ENCODE peak calls at places on chromosomes 5 and 9, in eight cellular contexts. S, Q, G, O, R, L, P and T are unnamed samples.

GRCh38 chr5:132747064-132747692 is at the start of gene CCNI2:
- DNase-seq in Q (no peak), S (no peak), R (no peak), L (peak; percentile 66), O (no peak), P (peak; percentile 80), G (peak; percentile 83), T (peak; percentile 51)

GRCh38 chr5:78527054-78527884 is 121.3 kb downstream of the LHFPL2 start:
- DNase-seq in O (no peak), L (no peak), P (no peak), R (peak; percentile 52), G (peak; percentile 48), S (no peak), Q (no peak), T (peak; percentile 78)

GRCh38 chr9:23343226-23343625 is 482.8 kb downstream of the ELAVL2 start:
- DNase-seq in G (no peak), L (no peak), R (no peak), Q (no peak), P (no peak), O (no peak), S (no peak), T (no peak)

GRCh38 chr5:106072208-106072607 is 1598.5 kb downstream of the EFNA5 start:
- DNase-seq in R (no peak), G (no peak), Q (no peak), S (no peak), P (no peak), O (no peak), L (no peak), T (no peak)

GRCh38 chr9:2163231-2163885 is 148.2 kb downstream of the SMARCA2 start:
- DNase-seq in S (no peak), R (no peak), O (no peak), Q (no peak), G (no peak), P (no peak), L (no peak), T (no peak)

GRCh38 chr5:45508155-45508554 is 188.0 kb downstream of the HCN1 start:
- DNase-seq in S (no peak), L (no peak), G (no peak), P (no peak), O (no peak), Q (no peak), R (no peak), T (no peak)

GRCh38 chr9:121759996-121760395 is 108.6 kb downstream of the DAB2IP start:
- DNase-seq in R (no peak), L (no peak), O (no peak), P (no peak), G (no peak), Q (no peak), S (no peak), T (no peak)

GRCh38 chr9:28808042-28808441 is 1234.8 kb upstream of the C9orf72 start:
- DNase-seq in Q (no peak), R (peak; percentile 72), G (no peak), S (no peak), O (no peak), L (no peak), P (no peak), T (no peak)

GRCh38 chr9:125989090-125989501 is 241.9 kb downstream of the PBX3 start:
- DNase-seq in P (peak; percentile 39), R (no peak), S (no peak), Q (no peak), O (no peak), L (no peak), G (peak; percentile 35), T (no peak)

GRCh38 chr5:149651686-149652085 is 70.4 kb downstream of the ARHGEF37 start:
- DNase-seq in O (no peak), L (no peak), S (no peak), P (no peak), Q (no peak), G (no peak), R (no peak), T (no peak)

GRCh38 chr5:163807781-163808180 is 302.4 kb downstream of the MAT2B start:
- DNase-seq in O (peak; percentile 16), S (no peak), L (no peak), G (no peak), Q (no peak), P (no peak), R (no peak), T (no peak)

GRCh38 chr9:2657427-2657826 is 35.8 kb downstream of the VLDLR start:
- DNase-seq in P (no peak), Q (no peak), S (no peak), G (no peak), R (no peak), L (no peak), O (no peak), T (no peak)

GRCh38 chr5:71877511-71877910 is 158.4 kb downstream of the CARTPT start:
- DNase-seq in P (no peak), R (no peak), O (no peak), G (no peak), L (no peak), S (no peak), Q (no peak), T (no peak)

GRCh38 chr9:130995399-130995941 is 13.5 kb upstream of the LAMC3 start:
- DNase-seq in R (peak; percentile 28), Q (no peak), G (no peak), S (no peak), P (no peak), O (no peak), L (no peak), T (peak; percentile 62)

GRCh38 chr5:43973318-43973717 is 370.3 kb downstream of the NNT start:
- DNase-seq in L (no peak), Q (no peak), O (no peak), S (no peak), P (no peak), G (no peak), R (peak; percentile 11), T (no peak)

GRCh38 chr5:113242481-113243348 is 192.1 kb downstream of the TSSK1B start:
- DNase-seq in S (peak; percentile 82), Q (no peak), P (no peak), G (no peak), R (peak; percentile 36), O (no peak), L (no peak), T (no peak)

GRCh38 chr5:10760033-10760975 is 730 bp downstream of the DAP start:
- DNase-seq in P (no peak), G (no peak), R (peak; percentile 84), S (no peak), Q (no peak), L (peak; percentile 78), O (no peak), T (peak; percentile 70)

GRCh38 chr9:135615666-135616620 is 23.4 kb downstream of the GLT6D1 start:
- DNase-seq in S (no peak), P (peak; percentile 48), R (no peak), L (no peak), G (no peak), O (no peak), Q (no peak), T (no peak)
- TF ChIP-seq CTCF in S (no peak), P (no peak), R (peak; percentile 24), L (no peak), G (no peak), O (no peak), Q (no peak), T (no peak)

GRCh38 chr9:96817973-96818372 is 36.3 kb downstream of the ZNF782 start:
- DNase-seq in L (no peak), G (no peak), P (no peak), S (no peak), R (no peak), O (no peak), Q (no peak), T (no peak)

GRCh38 chr9:96818535-96818934 is 35.8 kb downstream of the ZNF782 start:
- DNase-seq in O (no peak), Q (no peak), R (no peak), L (no peak), G (no peak), S (no peak), P (no peak), T (no peak)

GRCh38 chr9:96813607-96814006 is 35.7 kb upstream of the ZNF510 start:
- DNase-seq in O (no peak), G (no peak), P (no peak), S (no peak), R (no peak), Q (no peak), L (no peak), T (no peak)
- H3K9me3 ChIP-seq in O (peaks cover 52% of the 10 kb centered on the region), G (peaks cover 35% of the 10 kb centered on the region), P (no peaks in the 10 kb centered on the region), S (peaks cover 20% of the 10 kb centered on the region), R (peaks cover 41% of the 10 kb centered on the region), Q (peaks cover 87% of the 10 kb centered on the region), L (peaks cover 74% of the 10 kb centered on the region), T (peaks cover 6% of the 10 kb centered on the region)

GRCh38 chr5:124309241-124309977 is 437.0 kb downstream of the ZNF608 start:
- DNase-seq in P (no peak), O (no peak), G (no peak), R (no peak), L (no peak), Q (no peak), S (no peak), T (no peak)
- H3K4me3 ChIP-seq in P (no peak overlapping the region), O (no peak overlapping the region), G (no peak overlapping the region), R (no peak overlapping the region), L (no peak overlapping the region), Q (no peak overlapping the region), S (no peak overlapping the region), T (no peak overlapping the region)

DNA sequence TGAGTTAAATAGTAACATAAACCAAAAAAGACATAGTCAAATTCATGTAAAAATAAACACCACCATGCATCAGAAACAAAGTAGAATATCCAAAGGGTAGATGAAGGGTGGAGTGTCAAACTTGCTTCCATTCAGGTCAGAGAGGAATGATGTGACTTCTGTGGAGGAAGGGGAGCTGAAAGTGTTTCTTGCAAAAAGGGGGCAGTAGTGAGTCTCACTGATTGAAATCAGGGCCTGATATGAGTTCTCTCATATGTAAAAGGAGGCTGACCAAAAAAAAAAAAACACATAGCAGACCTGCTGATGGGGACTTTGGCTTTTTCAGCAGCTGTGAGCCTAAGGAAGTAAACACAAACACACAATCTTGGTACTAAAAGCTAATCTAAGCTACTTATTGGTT is 38.8 kb upstream of the RGMB start:
- DNase-seq in G (no peak), O (no peak), R (no peak), L (no peak), P (no peak), Q (no peak), S (no peak), T (no peak)
- TF ChIP-seq CTCF in G (no peak), O (peak; percentile 6), R (peak; percentile 54), L (no peak), P (no peak), Q (no peak), S (peak; percentile 18), T (no peak)

GRCh38 chr9:18594837-18595236 is 120.9 kb downstream of the ADAMTSL1 start:
- DNase-seq in L (no peak), R (no peak), P (no peak), Q (no peak), S (peak; percentile 21), G (no peak), O (no peak), T (no peak)
- H3K9me3 ChIP-seq in L (peaks cover 10% of the 10 kb centered on the region), R (peaks cover 9% of the 10 kb centered on the region), P (no peaks in the 10 kb centered on the region), Q (no peaks in the 10 kb centered on the region), S (peaks cover 3% of the 10 kb centered on the region), G (no peaks in the 10 kb centered on the region), O (no peaks in the 10 kb centered on the region), T (peaks cover 16% of the 10 kb centered on the region)

GRCh38 chr5:16740476-16740875 is 123.7 kb upstream of the RETREG1 start:
- DNase-seq in P (no peak), L (no peak), O (no peak), R (no peak), G (no peak), Q (no peak), S (no peak), T (no peak)
- H3K4me3 ChIP-seq in P (no peak overlapping the region), L (no peak overlapping the region), O (no peak overlapping the region), R (no peak overlapping the region), G (no peak overlapping the region), Q (no peak overlapping the region), S (no peak overlapping the region), T (no peak overlapping the region)